ENCODE peak calls at places on chromosomes 16 and 17, in five cellular contexts. N, D, X, Y and G are unnamed samples.

GRCh38 chr17:12098568-12098967 is 77.9 kb downstream of the MAP2K4 start:
- DNase-seq in X (no peak), Y (no peak), N (no peak), D (no peak), G (no peak)

GRCh38 chr17:65228734-65229390 is 91.7 kb downstream of the RGS9 start:
- DNase-seq in Y (no peak), N (peak), D (no peak), X (peak), G (no peak)

GRCh38 chr17:50916026-50916707 is 50.0 kb upstream of the TOB1 start:
- DNase-seq in D (no peak), X (peak), N (no peak), Y (no peak), G (no peak)

GRCh38 chr16:52592216-52592592 is 45.3 kb upstream of the TOX3 start:
- DNase-seq in N (no peak), X (no peak), Y (no peak), D (no peak), G (no peak)

GRCh38 chr17:31428111-31428510 is 36.6 kb downstream of the RAB11FIP4 start:
- DNase-seq in X (no peak), Y (no peak), D (no peak), N (no peak), G (no peak)

GRCh38 chr16:85133290-85133599 is 21.0 kb upstream of the CIBAR2 start:
- DNase-seq in Y (no peak), D (no peak), X (no peak), N (no peak), G (no peak)

GRCh38 chr16:79561729-79562128 is 38.8 kb downstream of the MAF start:
- DNase-seq in D (no peak), N (no peak), Y (no peak), X (no peak), G (no peak)

GRCh38 chr16:24701521-24701951 is 27.9 kb upstream of the TNRC6A start:
- DNase-seq in Y (no peak), N (no peak), X (peak), D (peak), G (no peak)

GRCh38 chr17:10842658-10843057 is 4.8 kb upstream of the PIRT start:
- DNase-seq in X (no peak), Y (no peak), N (no peak), D (no peak), G (no peak)

GRCh38 chr16:31484491-31485171 is 1.7 kb downstream of the SLC5A2 start:
- DNase-seq in Y (no peak), D (peak), N (no peak), X (no peak), G (no peak)

GRCh38 chr16:23424292-23424958 is 28.6 kb downstream of the COG7 start:
- DNase-seq in N (no peak), D (no peak), X (no peak), Y (no peak), G (no peak)

GRCh38 chr17:74862108-74862901 is 2.6 kb upstream of the GRIN2C start:
- DNase-seq in X (no peak), N (peak), D (peak), Y (peak), G (peak)

GRCh38 chr16:89038811-89039735 is 54.6 kb upstream of the ACSF3 start:
- DNase-seq in N (no peak), D (no peak), X (no peak), Y (no peak), G (no peak)